ENCODE peak calls at places on chromosomes 3 and 15, in nine cellular contexts. Y, X, L, R, H, Q, O, N and W are unnamed samples.

GRCh38 chr3:72997421-72997961 is 880 bp downstream of the PPP4R2 start:
- DNase-seq in Y (peak), X (peak), L (no peak), R (peak), H (no peak), Q (peak), O (no peak), N (peak), W (no peak)

GRCh38 chr3:112350181-112350825 is 17.3 kb downstream of the CD200 start:
- DNase-seq in Y (no peak), X (no peak), L (no peak), R (no peak), H (no peak), Q (no peak), O (no peak), N (no peak), W (no peak)

GRCh38 chr3:194632211-194632982 is 822 bp downstream of the TMEM44 start:
- DNase-seq in Y (no peak), X (peak), L (no peak), R (peak), H (peak), Q (no peak), O (no peak), N (no peak), W (no peak)

GRCh38 chr3:50095352-50095998 is 6.8 kb downstream of the RBM5 start:
- DNase-seq in Y (no peak), X (no peak), L (peak), R (no peak), H (no peak), Q (no peak), O (no peak), N (no peak), W (no peak)

GRCh38 chr3:112333386-112334334 is 704 bp downstream of the CD200 start:
- DNase-seq in Y (peak), X (no peak), L (no peak), R (peak), H (peak), Q (no peak), O (no peak), N (no peak), W (no peak)

GRCh38 chr3:196165850-196166249 is 45.4 kb downstream of the ZDHHC19 start:
- DNase-seq in Y (no peak), X (no peak), L (no peak), R (no peak), H (no peak), Q (no peak), O (no peak), N (no peak), W (no peak)

GRCh38 chr3:69116897-69117296 is 5.5 kb downstream of the LMOD3 start:
- DNase-seq in Y (no peak), X (no peak), L (no peak), R (no peak), H (no peak), Q (no peak), O (no peak), N (no peak), W (no peak)

GRCh38 chr3:129329858-129330257 is 51.2 kb downstream of the HMCES start:
- DNase-seq in Y (no peak), X (no peak), L (no peak), R (no peak), H (no peak), Q (no peak), O (no peak), N (no peak), W (no peak)

GRCh38 chr3:127915115-127915936 is at the start of gene KBTBD12:
- DNase-seq in Y (no peak), X (no peak), L (peak), R (no peak), H (no peak), Q (no peak), O (no peak), N (no peak), W (no peak)

GRCh38 chr3:172653004-172653403 is 57.9 kb downstream of the NCEH1 start:
- DNase-seq in Y (no peak), X (no peak), L (no peak), R (no peak), H (no peak), Q (no peak), O (no peak), N (no peak), W (no peak)

GRCh38 chr3:167731393-167731792 is 3.3 kb downstream of the PDCD10 start:
- DNase-seq in Y (no peak), X (no peak), L (no peak), R (no peak), H (no peak), Q (no peak), O (no peak), N (no peak), W (no peak)

GRCh38 chr15:66617137-66618090 is 51.6 kb upstream of the LCTL start:
- DNase-seq in Y (no peak), X (no peak), L (peak), R (peak), H (peak), Q (no peak), O (no peak), N (no peak), W (peak)

GRCh38 chr3:33577588-33577987 is 137.4 kb upstream of the UBP1 start:
- DNase-seq in Y (no peak), X (no peak), L (no peak), R (no peak), H (no peak), Q (no peak), O (no peak), N (no peak), W (no peak)

GRCh38 chr15:29132110-29132420 is 137.6 kb downstream of the NSMCE3 start:
- DNase-seq in Y (no peak), X (no peak), L (peak), R (no peak), H (peak), Q (no peak), O (no peak), N (no peak), W (no peak)

GRCh38 chr3:150177673-150178378 is 207.1 kb upstream of the PFN2 start:
- DNase-seq in Y (no peak), X (peak), L (no peak), R (peak), H (no peak), Q (no peak), O (peak), N (no peak), W (no peak)

GRCh38 chr15:40766194-40766830 is 2.4 kb downstream of the GCHFR start:
- DNase-seq in Y (no peak), X (no peak), L (peak), R (no peak), H (no peak), Q (no peak), O (no peak), N (no peak), W (no peak)

GRCh38 chr15:92395176-92395521 is 1.5 kb downstream of the ST8SIA2 start:
- DNase-seq in Y (no peak), X (no peak), L (no peak), R (no peak), H (no peak), Q (no peak), O (no peak), N (no peak), W (no peak)

GRCh38 chr15:41730543-41730942 is 43.7 kb upstream of the MAPKBP1 start:
- DNase-seq in Y (peak), X (no peak), L (no peak), R (no peak), H (no peak), Q (no peak), O (no peak), N (peak), W (no peak)

GRCh38 chr3:30614943-30615342 is 8.5 kb downstream of the TGFBR2 start:
- DNase-seq in Y (no peak), X (no peak), L (no peak), R (no peak), H (no peak), Q (no peak), O (no peak), N (no peak), W (no peak)

GRCh38 chr3:104102386-104102785 is 1264.3 kb upstream of the ALCAM start:
- DNase-seq in Y (peak), X (peak), L (no peak), R (peak), H (no peak), Q (no peak), O (peak), N (peak), W (no peak)

GRCh38 chr3:150414273-150414672 is 6.2 kb downstream of the TSC22D2 start:
- DNase-seq in Y (no peak), X (no peak), L (no peak), R (peak), H (no peak), Q (no peak), O (no peak), N (peak), W (no peak)

GRCh38 chr15:44033894-44034293 is 161.2 kb downstream of the FRMD5 start:
- DNase-seq in Y (no peak), X (no peak), L (no peak), R (peak), H (no peak), Q (no peak), O (peak), N (no peak), W (no peak)

GRCh38 chr3:71543371-71544016 is 40.0 kb downstream of the FOXP1 start:
- DNase-seq in Y (no peak), X (no peak), L (no peak), R (no peak), H (no peak), Q (no peak), O (no peak), N (peak), W (no peak)

GRCh38 chr15:65306551-65306950 is 2.1 kb downstream of the RNU5B-1 start:
- DNase-seq in Y (no peak), X (no peak), L (no peak), R (no peak), H (no peak), Q (no peak), O (no peak), N (no peak), W (no peak)

GRCh38 chr15:65305776-65306175 is 1.3 kb downstream of the RNU5B-1 start:
- DNase-seq in Y (no peak), X (no peak), L (peak), R (no peak), H (peak), Q (no peak), O (no peak), N (no peak), W (no peak)

GRCh38 chr15:65305144-65305758 is 774 bp downstream of the RNU5B-1 start:
- DNase-seq in Y (no peak), X (peak), L (peak), R (no peak), H (peak), Q (no peak), O (no peak), N (no peak), W (no peak)

GRCh38 chr15:65303687-65304392 is 637 bp upstream of the RNU5B-1 start:
- DNase-seq in Y (no peak), X (no peak), L (peak), R (peak), H (peak), Q (peak), O (no peak), N (peak), W (no peak)

GRCh38 chr15:65304393-65305143 is at the start of gene RNU5B-1:
- DNase-seq in Y (peak), X (peak), L (peak), R (peak), H (peak), Q (peak), O (peak), N (peak), W (no peak)
- TF ChIP-seq CTCF in Y (peak), X (no peak), L (peak), R (peak), H (peak), Q (no peak), O (no peak), N (peak), W (peak)

DNA sequence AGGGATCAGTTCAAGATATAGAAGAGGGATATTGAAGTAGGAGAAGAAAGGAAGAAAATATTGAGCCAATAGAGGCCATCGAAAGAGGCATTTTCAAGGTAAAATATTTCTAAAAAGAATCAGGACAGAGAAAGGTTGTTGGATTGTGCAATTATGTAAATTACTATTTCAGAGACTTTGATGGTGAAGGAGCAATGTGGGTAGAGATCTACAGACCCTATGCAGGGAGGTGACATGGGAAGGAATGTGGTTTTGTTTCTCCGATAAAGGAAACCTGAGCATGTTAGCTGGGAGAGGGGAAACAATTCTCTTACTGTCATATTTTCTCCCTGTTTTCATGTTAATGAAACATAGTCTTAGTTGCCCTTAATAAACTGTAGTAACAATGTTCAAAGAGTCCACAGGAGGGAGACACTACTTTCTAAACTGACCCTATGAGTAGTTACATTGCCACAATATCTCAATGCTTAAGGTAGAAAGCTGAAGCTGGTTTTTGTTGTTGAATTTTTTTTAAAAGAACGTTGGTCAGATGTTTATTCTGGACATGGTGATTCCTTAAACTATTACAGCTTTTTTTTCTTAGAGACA is 133.3 kb downstream of the GRM7 start:
- DNase-seq in Y (no peak), X (no peak), L (no peak), R (no peak), H (no peak), Q (no peak), O (no peak), N (peak), W (no peak)
- TF ChIP-seq CTCF in Y (no peak), X (no peak), L (peak), R (no peak), H (no peak), Q (no peak), O (no peak), N (peak), W (no peak)

GRCh38 chr3:62667714-62668113 is 207.5 kb downstream of the CADPS start:
- DNase-seq in Y (no peak), X (no peak), L (no peak), R (no peak), H (no peak), Q (no peak), O (no peak), N (peak), W (no peak)
- TF ChIP-seq CTCF in Y (no peak), X (no peak), L (no peak), R (no peak), H (no peak), Q (no peak), O (peak), N (peak), W (no peak)

GRCh38 chr3:133965906-133966305 is 63.8 kb downstream of the SLCO2A1 start:
- DNase-seq in Y (no peak), X (no peak), L (no peak), R (no peak), H (peak), Q (no peak), O (no peak), N (no peak), W (no peak)

GRCh38 chr3:133962879-133963278 is 66.8 kb downstream of the SLCO2A1 start:
- DNase-seq in Y (no peak), X (no peak), L (no peak), R (peak), H (no peak), Q (no peak), O (peak), N (no peak), W (no peak)

GRCh38 chr3:133965033-133965570 is 64.6 kb downstream of the SLCO2A1 start:
- DNase-seq in Y (no peak), X (no peak), L (no peak), R (peak), H (peak), Q (no peak), O (no peak), N (no peak), W (no peak)

GRCh38 chr3:133963657-133964396 is 65.9 kb downstream of the SLCO2A1 start:
- DNase-seq in Y (no peak), X (no peak), L (no peak), R (no peak), H (no peak), Q (no peak), O (no peak), N (no peak), W (no peak)

DNA sequence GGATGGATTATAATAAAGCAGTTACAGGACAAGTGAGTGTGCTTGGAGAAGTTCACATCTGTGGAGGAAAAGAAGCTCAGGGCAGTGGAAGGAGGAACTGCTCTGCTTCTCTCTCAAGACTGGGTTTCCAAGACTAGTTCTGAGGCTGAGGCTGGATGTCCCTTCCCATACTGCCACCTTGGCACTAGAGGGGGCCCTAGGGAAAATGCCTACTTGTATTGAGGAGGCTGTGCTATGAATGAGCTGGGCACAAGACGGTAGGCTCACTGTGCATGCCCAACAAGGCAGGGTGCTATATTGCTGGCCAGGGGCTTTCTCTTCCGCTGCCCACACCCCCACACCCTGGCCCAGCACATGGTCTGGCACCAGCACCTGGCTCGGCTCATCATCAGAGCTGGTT is 65.2 kb downstream of the SLCO2A1 start:
- DNase-seq in Y (no peak), X (peak), L (no peak), R (no peak), H (peak), Q (no peak), O (no peak), N (no peak), W (no peak)
- TF ChIP-seq CTCF in Y (no peak), X (no peak), L (no peak), R (peak), H (no peak), Q (no peak), O (no peak), N (peak), W (no peak)

GRCh38 chr3:182612332-182612731 is 181.0 kb upstream of the ATP11B start:
- DNase-seq in Y (no peak), X (no peak), L (no peak), R (no peak), H (no peak), Q (no peak), O (no peak), N (no peak), W (no peak)
- TF ChIP-seq CTCF in Y (no peak), X (no peak), L (no peak), R (no peak), H (no peak), Q (no peak), O (no peak), N (no peak), W (no peak)

GRCh38 chr15:67855842-67856241 is 16.0 kb upstream of the RNU6-1 start:
- DNase-seq in Y (no peak), X (no peak), L (no peak), R (no peak), H (no peak), Q (no peak), O (no peak), N (no peak), W (no peak)

GRCh38 chr15:67852433-67852832 is 12.6 kb upstream of the RNU6-1 start:
- DNase-seq in Y (no peak), X (no peak), L (no peak), R (no peak), H (no peak), Q (no peak), O (no peak), N (no peak), W (no peak)

GRCh38 chr15:67854358-67854757 is 14.5 kb upstream of the RNU6-1 start:
- DNase-seq in Y (no peak), X (no peak), L (no peak), R (no peak), H (no peak), Q (no peak), O (no peak), N (peak), W (no peak)

GRCh38 chr15:67850995-67851535 is 11.2 kb upstream of the RNU6-1 start:
- DNase-seq in Y (no peak), X (no peak), L (no peak), R (peak), H (no peak), Q (no peak), O (no peak), N (peak), W (no peak)

DNA sequence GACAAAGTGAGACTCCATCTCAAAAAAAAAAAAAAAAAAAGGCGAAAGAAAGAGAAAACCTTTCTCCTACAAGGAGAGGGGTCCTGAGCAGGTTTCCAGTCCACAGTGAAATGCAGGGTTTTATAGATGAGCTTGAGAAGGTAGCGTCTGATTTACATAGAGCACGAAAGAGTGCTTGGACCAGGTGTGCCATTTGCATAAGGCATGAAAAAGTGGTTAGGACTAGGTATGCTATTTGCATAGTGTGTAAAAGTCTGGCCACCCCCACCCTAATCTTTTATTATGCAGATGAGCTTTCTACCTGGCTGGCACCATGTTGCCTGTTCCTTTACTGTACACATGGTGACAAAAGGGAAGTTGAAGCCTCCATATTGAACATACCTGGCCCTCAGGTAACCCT is 13.6 kb upstream of the RNU6-1 start:
- DNase-seq in Y (no peak), X (no peak), L (no peak), R (no peak), H (no peak), Q (no peak), O (no peak), N (peak), W (no peak)
- TF ChIP-seq CTCF in Y (no peak), X (no peak), L (no peak), R (no peak), H (no peak), Q (no peak), O (no peak), N (peak), W (no peak)

GRCh38 chr3:38816026-38816425 is at the start of gene SCN10A:
- DNase-seq in Y (no peak), X (no peak), L (no peak), R (no peak), H (no peak), Q (no peak), O (no peak), N (no peak), W (no peak)

GRCh38 chr3:38805765-38806386 is 10.1 kb downstream of the SCN10A start:
- DNase-seq in Y (peak), X (peak), L (no peak), R (peak), H (no peak), Q (no peak), O (peak), N (peak), W (no peak)

GRCh38 chr3:38811822-38812221 is 4.2 kb downstream of the SCN10A start:
- DNase-seq in Y (no peak), X (no peak), L (no peak), R (no peak), H (no peak), Q (no peak), O (no peak), N (no peak), W (no peak)
- TF ChIP-seq CTCF in Y (no peak), X (no peak), L (no peak), R (no peak), H (no peak), Q (no peak), O (no peak), N (no peak), W (no peak)

DNA sequence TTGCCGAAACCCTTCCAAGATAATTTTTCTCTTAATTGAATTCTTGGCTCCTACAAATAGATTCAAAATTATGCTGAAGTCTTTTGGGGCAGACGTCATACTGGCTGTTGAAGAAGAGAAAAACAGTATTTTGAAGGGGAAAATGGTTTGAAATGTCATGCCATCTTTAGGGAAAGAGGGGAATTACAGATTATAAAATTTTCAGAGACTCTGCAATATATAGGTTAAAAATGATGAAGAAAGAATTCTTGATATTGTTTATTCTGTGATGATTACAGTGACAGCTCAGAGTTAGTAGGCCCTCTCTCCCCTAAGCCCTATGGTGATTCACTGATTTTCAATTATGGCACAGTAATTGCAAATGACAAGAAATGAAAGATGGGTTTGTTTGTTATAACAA is 86.1 kb downstream of the CGNL1 start:
- DNase-seq in Y (no peak), X (no peak), L (no peak), R (peak), H (no peak), Q (no peak), O (no peak), N (no peak), W (no peak)
- TF ChIP-seq CTCF in Y (no peak), X (peak), L (peak), R (peak), H (no peak), Q (no peak), O (no peak), N (peak), W (no peak)